ENCODE peak calls at places on chromosomes 12 and 14, in ten cellular contexts. F is neuronal stem cell; V is endodermal cell; P is stimulated activated naive CD8-positive, alpha-beta T cell treated with anti-CD3 and anti-CD28 coated beads, Interleukin-15, Interleukin-2, amounts not matched to agents 100 U/mL and 50 U/mL, for 24 hours; B is HT-29; Q is dorsolateral prefrontal cortex; N is stimulated activated CD4-positive, alpha-beta T cell treated with anti-CD3 and anti-CD28 coated beads, Interleukin-1b, Interleukin-23, amount 100 ng/mL, for 24 hours; D is NCI-H226; G is NCI-H1105; K is adipocyte. T is an unnamed sample.

GRCh38 chr12:130970165-130970907 is 16.6 kb downstream of the ADGRD1 start:
- DNase-seq in F (no peak), V (peak; percentile 39), P (no peak), B (no peak), Q (no peak), N (no peak), D (no peak), G (no peak), K (no peak), T (no peak)

GRCh38 chr12:29148065-29148957 is 767 bp upstream of the FAR2 start:
- DNase-seq in F (no peak), V (no peak), P (no peak), B (peak; percentile 47), Q (no peak), N (no peak), D (no peak), G (no peak), K (peak; percentile 67), T (peak; percentile 42)

GRCh38 chr12:85784096-85784720 is 52.0 kb downstream of the RASSF9 start:
- DNase-seq in F (no peak), V (no peak), P (no peak), B (no peak), Q (no peak), N (no peak), D (no peak), G (peak; percentile 23), K (no peak), T (no peak)

GRCh38 chr12:82740129-82741000 is 53.7 kb downstream of the TMTC2 start:
- DNase-seq in F (no peak), V (peak; percentile 77), P (no peak), B (peak; percentile 26), Q (no peak), N (no peak), D (peak; percentile 90), G (no peak), K (peak; percentile 63), T (peak; percentile 57)

GRCh38 chr14:92963301-92964123 is 40.6 kb downstream of the CHGA start:
- DNase-seq in F (no peak), V (no peak), P (no peak), B (peak; percentile 22), Q (no peak), N (no peak), D (no peak), G (no peak), K (no peak), T (no peak)

GRCh38 chr14:104186575-104186974 is 48.2 kb downstream of the KIF26A start:
- DNase-seq in F (no peak), V (no peak), P (no peak), B (no peak), Q (no peak), N (no peak), D (no peak), G (no peak), K (no peak), T (no peak)

GRCh38 chr14:88667555-88668273 is 104.9 kb downstream of the ZC3H14 start:
- DNase-seq in F (peak; percentile 72), V (peak; percentile 81), P (peak; percentile 35), B (peak; percentile 66), Q (no peak), N (peak; percentile 4), D (peak; percentile 52), G (peak; percentile 72), K (peak; percentile 90), T (peak; percentile 64)

GRCh38 chr14:104928391-104929133 is 3.9 kb downstream of the PLD4 start:
- DNase-seq in F (no peak), V (no peak), P (no peak), B (no peak), Q (no peak), N (no peak), D (no peak), G (no peak), K (no peak), T (no peak)

GRCh38 chr12:48556631-48557030 is 13.2 kb downstream of the LALBA start:
- DNase-seq in F (no peak), V (peak; percentile 58), P (no peak), B (no peak), Q (no peak), N (no peak), D (no peak), G (no peak), K (no peak), T (no peak)

GRCh38 chr14:44453433-44454171 is 53.5 kb downstream of the FSCB start:
- DNase-seq in F (no peak), V (no peak), P (no peak), B (peak; percentile 54), Q (no peak), N (no peak), D (peak; percentile 15), G (no peak), K (no peak), T (no peak)

GRCh38 chr12:22275847-22276246 is 58.7 kb downstream of the ST8SIA1 start:
- DNase-seq in F (no peak), V (peak; percentile 66), P (no peak), B (no peak), Q (no peak), N (no peak), D (peak; percentile 100), G (no peak), K (peak; percentile 98), T (peak; percentile 100)

GRCh38 chr14:101508196-101508947 is 52.9 kb upstream of the DIO3 start:
- DNase-seq in F (no peak), V (peak; percentile 38), P (no peak), B (no peak), Q (peak; percentile 9), N (no peak), D (no peak), G (no peak), K (no peak), T (no peak)

GRCh38 chr12:128265566-128265965 is 1.4 kb upstream of the TMEM132C start:
- DNase-seq in F (no peak), V (no peak), P (no peak), B (no peak), Q (no peak), N (no peak), D (no peak), G (no peak), K (no peak), T (no peak)

GRCh38 chr12:68222336-68222735 is 3.3 kb downstream of the IL26 start:
- DNase-seq in F (no peak), V (no peak), P (no peak), B (no peak), Q (no peak), N (no peak), D (no peak), G (peak; percentile 93), K (no peak), T (no peak)

GRCh38 chr14:26190644-26191043 is 407.2 kb downstream of the NOVA1 start:
- DNase-seq in F (no peak), V (no peak), P (no peak), B (no peak), Q (no peak), N (no peak), D (no peak), G (no peak), K (no peak), T (no peak)

GRCh38 chr12:78891646-78892353 is 27.2 kb downstream of the SYT1 start:
- DNase-seq in F (no peak), V (no peak), P (no peak), B (no peak), Q (no peak), N (no peak), D (no peak), G (no peak), K (no peak), T (no peak)

GRCh38 chr14:50014809-50015208 is 101.6 kb downstream of the VCPKMT start:
- DNase-seq in F (no peak), V (no peak), P (no peak), B (no peak), Q (no peak), N (no peak), D (no peak), G (no peak), K (no peak), T (no peak)